ENCODE peak calls at places on chromosome 20, in seven cellular contexts. V is right lobe of liver, M is endothelial cell, U is left lung, A is progenitor cell of endocrine pancreas, X is cardiac fibroblast, G is AG10803. J is an unnamed sample.

GRCh38 chr20:57195023-57195758 is 71.2 kb downstream of the BMP7 start:
- DNase-seq in V (no peak), M (no peak), U (no peak), A (no peak), X (peak), G (peak), J (no peak)

GRCh38 chr20:38435555-38435939 is 419 bp upstream of the SNHG17 start:
- DNase-seq in V (no peak), M (no peak), U (no peak), A (no peak), X (peak), G (peak), J (no peak)

GRCh38 chr20:55888655-55889054 is 116.7 kb downstream of the CBLN4 start:
- DNase-seq in V (no peak), M (no peak), U (no peak), A (no peak), X (no peak), G (no peak), J (no peak)

GRCh38 chr20:50372770-50373088 is 137.5 kb upstream of the PTPN1 start:
- DNase-seq in V (no peak), M (no peak), U (no peak), A (no peak), X (peak), G (no peak), J (no peak)

GRCh38 chr20:56722042-56722441 is 92.9 kb downstream of the TFAP2C start:
- DNase-seq in V (no peak), M (no peak), U (peak), A (no peak), X (no peak), G (peak), J (no peak)

GRCh38 chr20:52056203-52057062 is 135.1 kb downstream of the ZFP64 start:
- DNase-seq in V (no peak), M (no peak), U (no peak), A (no peak), X (peak), G (peak), J (no peak)

GRCh38 chr20:34377072-34377847 is 14.2 kb downstream of the ITCH start:
- DNase-seq in V (no peak), M (no peak), U (no peak), A (no peak), X (no peak), G (no peak), J (no peak)

GRCh38 chr20:37922016-37922415 is 19.1 kb downstream of the VSTM2L start:
- DNase-seq in V (no peak), M (no peak), U (no peak), A (no peak), X (no peak), G (no peak), J (no peak)

GRCh38 chr20:52975024-52975732 is 3.0 kb downstream of the TSHZ2 start:
- DNase-seq in V (no peak), M (no peak), U (no peak), A (no peak), X (peak), G (no peak), J (no peak)

GRCh38 chr20:32067234-32067821 is 15.3 kb downstream of the HCK start:
- DNase-seq in V (no peak), M (no peak), U (no peak), A (no peak), X (peak), G (peak), J (peak)

GRCh38 chr20:58236612-58237317 is 8.3 kb upstream of the ANKRD60 start:
- DNase-seq in V (peak), M (peak), U (peak), A (peak), X (peak), G (peak), J (peak)

GRCh38 chr20:58238490-58238889 is 10.0 kb upstream of the ANKRD60 start:
- DNase-seq in V (no peak), M (no peak), U (no peak), A (no peak), X (no peak), G (no peak), J (no peak)

GRCh38 chr20:58237318-58238182 is 9.1 kb upstream of the ANKRD60 start:
- DNase-seq in V (no peak), M (no peak), U (no peak), A (no peak), X (peak), G (peak), J (no peak)

GRCh38 chr20:58241766-58242465 is 13.5 kb upstream of the ANKRD60 start:
- DNase-seq in V (no peak), M (no peak), U (no peak), A (no peak), X (no peak), G (no peak), J (no peak)

GRCh38 chr20:58239216-58239615 is 10.8 kb upstream of the ANKRD60 start:
- DNase-seq in V (no peak), M (no peak), U (no peak), A (no peak), X (no peak), G (no peak), J (no peak)
- TF ChIP-seq CTCF in V (no peak), M (no peak), U (no peak), A (no peak), X (no peak), G (no peak), J (no peak)

GRCh38 chr20:19851863-19852262 is 93.8 kb downstream of the RIN2 start:
- DNase-seq in V (no peak), M (no peak), U (no peak), A (no peak), X (no peak), G (peak), J (no peak)
- TF ChIP-seq CTCF in V (no peak), M (no peak), U (no peak), A (no peak), X (no peak), G (no peak), J (no peak)

GRCh38 chr20:63314015-63314471 is 21.1 kb downstream of the COL20A1 start:
- DNase-seq in V (peak), M (no peak), U (no peak), A (no peak), X (no peak), G (no peak), J (peak)

GRCh38 chr20:63312690-63313348 is 19.8 kb downstream of the COL20A1 start:
- DNase-seq in V (no peak), M (no peak), U (no peak), A (no peak), X (no peak), G (no peak), J (no peak)

GRCh38 chr20:63314566-63315239 is 21.7 kb downstream of the COL20A1 start:
- DNase-seq in V (peak), M (no peak), U (no peak), A (no peak), X (no peak), G (no peak), J (no peak)

GRCh38 chr20:63312268-63312667 is 19.3 kb downstream of the COL20A1 start:
- DNase-seq in V (no peak), M (no peak), U (no peak), A (no peak), X (no peak), G (no peak), J (no peak)

GRCh38 chr20:63313349-63314014 is 20.5 kb downstream of the COL20A1 start:
- DNase-seq in V (peak), M (no peak), U (no peak), A (no peak), X (no peak), G (no peak), J (peak)
- TF ChIP-seq CTCF in V (no peak), M (no peak), U (no peak), A (no peak), X (no peak), G (no peak), J (no peak)

GRCh38 chr20:48931527-48932374 is 10.2 kb downstream of the ARFGEF2 start:
- DNase-seq in V (no peak), M (no peak), U (no peak), A (no peak), X (no peak), G (no peak), J (no peak)

GRCh38 chr20:48932375-48932941 is 10.9 kb downstream of the ARFGEF2 start:
- DNase-seq in V (peak), M (no peak), U (no peak), A (no peak), X (no peak), G (peak), J (no peak)

GRCh38 chr20:48930878-48931277 is 9.4 kb downstream of the ARFGEF2 start:
- DNase-seq in V (no peak), M (no peak), U (no peak), A (no peak), X (no peak), G (no peak), J (no peak)

GRCh38 chr20:48930035-48930434 is 8.5 kb downstream of the ARFGEF2 start:
- DNase-seq in V (no peak), M (no peak), U (no peak), A (no peak), X (peak), G (no peak), J (no peak)

GRCh38 chr20:48933017-48933766 is 11.7 kb downstream of the ARFGEF2 start:
- DNase-seq in V (no peak), M (no peak), U (peak), A (no peak), X (no peak), G (no peak), J (peak)
- TF ChIP-seq CTCF in V (no peak), M (no peak), U (no peak), A (no peak), X (no peak), G (no peak), J (no peak)

GRCh38 chr20:45732199-45732598 is 10.1 kb downstream of the SPINT4 start:
- DNase-seq in V (no peak), M (no peak), U (no peak), A (no peak), X (no peak), G (no peak), J (no peak)

GRCh38 chr20:45735552-45735951 is 13.4 kb downstream of the SPINT4 start:
- DNase-seq in V (no peak), M (no peak), U (no peak), A (no peak), X (no peak), G (no peak), J (no peak)

GRCh38 chr20:45735988-45736387 is 13.8 kb downstream of the SPINT4 start:
- DNase-seq in V (no peak), M (no peak), U (no peak), A (no peak), X (no peak), G (no peak), J (no peak)
- TF ChIP-seq CTCF in V (no peak), M (no peak), U (no peak), A (no peak), X (no peak), G (no peak), J (no peak)

GRCh38 chr20:62777528-62777830 is 18.8 kb upstream of the MRGBP start:
- DNase-seq in V (no peak), M (no peak), U (no peak), A (no peak), X (no peak), G (no peak), J (no peak)

GRCh38 chr20:62778058-62778457 is 18.2 kb upstream of the MRGBP start:
- DNase-seq in V (no peak), M (no peak), U (no peak), A (no peak), X (no peak), G (no peak), J (no peak)

GRCh38 chr20:62780204-62780603 is 16.1 kb upstream of the MRGBP start:
- DNase-seq in V (no peak), M (no peak), U (no peak), A (no peak), X (no peak), G (no peak), J (peak)

GRCh38 chr20:62779417-62779685 is 16.9 kb upstream of the MRGBP start:
- DNase-seq in V (no peak), M (no peak), U (no peak), A (no peak), X (no peak), G (no peak), J (no peak)

GRCh38 chr20:62778601-62779416 is 17.5 kb upstream of the MRGBP start:
- DNase-seq in V (no peak), M (no peak), U (no peak), A (no peak), X (no peak), G (no peak), J (no peak)
- TF ChIP-seq CTCF in V (no peak), M (no peak), U (no peak), A (no peak), X (no peak), G (no peak), J (no peak)

GRCh38 chr20:60009826-60010616 is 51.8 kb downstream of the CDH26 start:
- DNase-seq in V (no peak), M (no peak), U (no peak), A (no peak), X (no peak), G (no peak), J (no peak)
- TF ChIP-seq CTCF in V (no peak), M (peak), U (no peak), A (peak), X (no peak), G (no peak), J (no peak)